ENCODE peak calls at places on chromosome 9, in six cellular contexts. L is mesendoderm, A is H1, O is IMR-90, B is H9, Z is mesenchymal stem cell. I is an unnamed sample.
A peak's percentile ranks its signal among the peaks of the same experiment; 100 is the strongest.

GRCh38 chr9:94919376-94920098 is 193.0 kb downstream of the AOPEP start:
- DNase-seq in A (no peak), B (no peak), Z (peak; percentile 81), O (peak; percentile 69), L (no peak), I (no peak)

GRCh38 chr9:128120061-128120740 is 7.3 kb downstream of the PTGES2 start:
- DNase-seq in L (no peak), Z (no peak), O (no peak), B (no peak), A (no peak), I (no peak)

GRCh38 chr9:120366646-120367019 is 213.3 kb downstream of the CDK5RAP2 start:
- DNase-seq in O (peak; percentile 91), Z (peak; percentile 86), L (peak; percentile 95), A (peak; percentile 19), B (peak; percentile 70), I (no peak)

GRCh38 chr9:110156902-110157301 is 51.1 kb downstream of the C9orf152 start:
- DNase-seq in L (no peak), B (no peak), O (no peak), A (no peak), Z (peak; percentile 48), I (no peak)

GRCh38 chr9:87910821-87911220 is 6.9 kb upstream of the SPATA31C1 start:
- DNase-seq in A (no peak), O (no peak), B (no peak), Z (no peak), L (no peak), I (no peak)

GRCh38 chr9:694499-695154 is 146.9 kb upstream of the DMRT1 start:
- DNase-seq in L (no peak), Z (peak; percentile 88), B (no peak), O (peak; percentile 93), A (no peak), I (no peak)

GRCh38 chr9:97758334-97758916 is 61.3 kb upstream of the XPA start:
- DNase-seq in B (no peak), L (no peak), A (no peak), Z (no peak), O (no peak), I (no peak)

GRCh38 chr9:86282979-86283535 is 719 bp upstream of the ISCA1 start:
- DNase-seq in A (no peak), O (peak; percentile 88), L (peak; percentile 36), B (no peak), Z (peak; percentile 91), I (no peak)

GRCh38 chr9:121699271-121700164 is 48.1 kb downstream of the DAB2IP start:
- DNase-seq in L (peak; percentile 65), Z (peak; percentile 63), A (no peak), B (peak; percentile 63), O (peak; percentile 55), I (peak; percentile 20)

GRCh38 chr9:129221979-129222635 is 44.0 kb upstream of the IER5L start:
- DNase-seq in B (peak; percentile 67), Z (no peak), A (no peak), O (no peak), L (no peak), I (no peak)

GRCh38 chr9:136564379-136564988 is 18.6 kb upstream of the NOTCH1 start:
- DNase-seq in Z (peak; percentile 87), L (peak; percentile 62), B (no peak), A (no peak), O (peak; percentile 71), I (no peak)

GRCh38 chr9:9563817-9564216 is 1049.0 kb downstream of the PTPRD start:
- DNase-seq in O (no peak), L (no peak), B (no peak), A (no peak), Z (no peak), I (no peak)

GRCh38 chr9:125346351-125346750 is 84.7 kb downstream of the GAPVD1 start:
- DNase-seq in A (no peak), L (no peak), O (no peak), Z (no peak), B (no peak), I (no peak)

GRCh38 chr9:5486988-5487387 is 23.3 kb upstream of the PDCD1LG2 start:
- DNase-seq in O (no peak), L (no peak), A (no peak), B (no peak), Z (no peak), I (no peak)

GRCh38 chr9:93128715-93129224 is 5.3 kb downstream of the NINJ1 start:
- DNase-seq in Z (no peak), O (no peak), B (peak; percentile 17), L (no peak), A (no peak), I (no peak)

GRCh38 chr9:93127395-93127911 is 6.6 kb downstream of the NINJ1 start:
- DNase-seq in B (no peak), O (no peak), A (no peak), Z (no peak), L (no peak), I (no peak)

GRCh38 chr9:93129286-93129685 is 4.8 kb downstream of the NINJ1 start:
- DNase-seq in O (no peak), A (no peak), B (peak; percentile 10), L (no peak), Z (no peak), I (no peak)

GRCh38 chr9:93126825-93127368 is 7.2 kb downstream of the NINJ1 start:
- DNase-seq in O (no peak), L (peak; percentile 61), A (no peak), Z (peak; percentile 41), B (peak; percentile 54), I (no peak)

GRCh38 chr9:93128011-93128714 is 5.9 kb downstream of the NINJ1 start:
- DNase-seq in O (no peak), A (no peak), Z (no peak), B (peak; percentile 22), L (no peak), I (no peak)
- H2BK15ac ChIP-seq in O (no peak overlapping the region), A (no peak overlapping the region), Z (no peak overlapping the region), B (no peak overlapping the region), L (no peak overlapping the region), I (no peak overlapping the region)

GRCh38 chr9:134966697-134967546 is 49.2 kb upstream of the FCN1 start:
- DNase-seq in Z (no peak), B (no peak), O (no peak), L (no peak), A (no peak), I (no peak)
- H3K27me3 ChIP-seq in Z (peaks cover 6% of the 10 kb centered on the region), B (no peaks in the 10 kb centered on the region), O (peaks cover 4% of the 10 kb centered on the region), L (no peaks in the 10 kb centered on the region), A (no peaks in the 10 kb centered on the region), I (no peaks in the 10 kb centered on the region)

DNA sequence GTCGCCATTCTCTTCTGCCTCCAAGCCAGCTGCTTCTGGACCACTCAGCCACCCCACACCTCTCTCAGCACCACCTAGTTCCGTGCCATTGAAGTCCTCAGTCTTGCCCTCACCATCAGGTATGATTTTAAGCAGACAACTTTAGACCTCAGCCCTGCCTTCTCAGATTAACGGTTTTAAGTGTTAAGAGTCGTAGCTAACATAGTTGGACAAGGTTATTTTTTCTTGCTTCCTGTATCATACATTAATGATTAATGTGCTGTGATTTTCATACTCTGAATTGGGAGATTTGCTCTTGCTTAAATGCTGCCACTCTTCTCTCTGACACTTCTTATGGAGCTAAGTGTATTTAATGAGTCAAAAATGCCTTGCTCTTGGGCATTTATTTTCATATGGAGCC is 20.8 kb downstream of the NUP214 start:
- DNase-seq in A (no peak), O (no peak), Z (no peak), B (no peak), L (no peak), I (no peak)
- H2BK15ac ChIP-seq in A (no peak overlapping the region), O (no peak overlapping the region), Z (no peak overlapping the region), B (no peak overlapping the region), L (no peak overlapping the region), I (no peak overlapping the region)

DNA sequence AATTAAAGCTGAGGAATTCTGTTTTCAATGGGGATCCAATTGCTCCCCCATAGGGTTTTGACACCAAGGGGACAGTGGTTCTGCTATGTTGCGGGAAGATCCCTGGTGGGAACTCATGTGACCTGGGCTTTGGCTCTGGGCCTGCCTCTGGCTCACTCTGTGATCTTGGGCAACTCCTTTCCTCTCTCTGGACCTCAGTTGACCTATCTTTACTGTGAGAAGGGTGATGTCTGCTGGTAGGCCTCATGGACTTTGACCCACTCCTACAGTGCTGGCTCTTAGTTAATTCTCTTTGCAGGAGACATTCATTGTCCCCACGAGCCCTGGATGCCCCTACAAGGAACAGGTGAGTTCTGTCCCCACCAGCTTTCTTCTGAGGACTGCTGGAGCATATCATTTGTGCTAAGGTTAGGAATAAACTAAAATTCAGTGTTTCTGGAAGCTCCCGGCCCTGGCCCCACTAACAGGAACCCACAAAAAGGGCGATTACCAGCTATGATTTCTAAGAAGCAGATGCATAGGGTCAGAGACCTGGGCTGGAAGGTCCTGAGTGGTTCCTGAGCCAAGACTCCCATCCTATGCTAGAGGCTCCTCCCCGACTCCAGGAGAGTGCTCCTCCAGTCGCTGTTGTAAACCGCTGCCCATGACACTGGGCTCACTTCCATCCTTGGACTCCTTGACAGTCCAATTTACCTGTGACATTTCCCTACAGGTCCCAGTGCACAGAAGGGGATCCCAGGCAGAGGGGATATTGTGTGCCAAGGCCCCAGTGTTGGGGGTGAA is 218.3 kb downstream of the PAX5 start:
- DNase-seq in L (no peak), Z (no peak), B (no peak), O (no peak), A (no peak), I (no peak)
- H3K27me3 ChIP-seq in L (no peaks in the 10 kb centered on the region), Z (peaks cover 71% of the 10 kb centered on the region), B (peaks cover 3% of the 10 kb centered on the region), O (peaks cover 42% of the 10 kb centered on the region), A (no peaks in the 10 kb centered on the region), I (peaks cover 16% of the 10 kb centered on the region)

DNA sequence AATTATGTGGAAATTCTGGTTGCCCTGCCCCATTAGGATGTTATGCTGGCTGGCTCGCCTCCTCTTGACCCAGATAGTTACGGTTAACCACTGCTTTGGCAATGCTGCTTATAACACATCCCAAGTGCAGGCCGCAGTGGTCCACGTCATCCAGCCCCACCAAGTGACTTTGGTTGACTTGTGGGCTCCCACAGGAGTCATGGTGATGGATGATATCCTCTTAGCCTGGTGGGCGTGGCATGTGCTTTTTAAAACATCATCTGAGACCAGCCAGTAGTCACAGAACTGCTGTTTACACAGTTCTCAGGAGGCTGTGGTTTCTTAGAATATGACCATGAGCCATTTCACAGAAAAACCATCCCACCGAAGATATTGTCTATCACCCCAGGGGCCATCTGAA is 216.8 kb downstream of the SH3GL2 start:
- DNase-seq in B (no peak), O (no peak), A (no peak), Z (peak; percentile 1), L (no peak), I (no peak)
- H2BK15ac ChIP-seq in B (no peak overlapping the region), O (no peak overlapping the region), A (no peak overlapping the region), Z (no peak overlapping the region), L (no peak overlapping the region), I (no peak overlapping the region)

DNA sequence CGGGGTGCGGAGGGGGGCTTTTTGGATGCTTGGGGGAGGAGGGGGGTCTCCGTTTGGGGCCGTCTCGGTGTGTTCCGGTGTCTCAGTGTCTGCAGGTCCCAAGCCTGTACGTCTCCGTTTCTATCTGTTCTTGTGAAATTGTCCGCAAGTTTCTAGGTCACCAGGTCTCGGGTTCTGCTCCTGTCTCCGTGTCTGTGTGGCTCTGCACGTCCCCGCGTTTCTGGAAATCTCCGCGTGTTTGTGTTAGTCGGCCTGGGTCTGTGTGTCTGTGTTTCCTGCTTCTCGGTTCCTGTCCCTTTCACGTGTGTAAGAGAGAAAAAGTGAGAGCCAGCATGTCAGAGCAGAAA is 947 bp downstream of the COL27A1 start:
- DNase-seq in B (no peak), O (no peak), L (no peak), A (no peak), Z (no peak), I (no peak)
- H3K27me3 ChIP-seq in B (peaks cover 10% of the 10 kb centered on the region), O (peaks cover 22% of the 10 kb centered on the region), L (peaks cover 5% of the 10 kb centered on the region), A (peaks cover 4% of the 10 kb centered on the region), Z (peaks cover 8% of the 10 kb centered on the region), I (peaks cover 37% of the 10 kb centered on the region)

I was measured in neuronal stem cell.